ENCODE peak calls at places on chromosome 10, in six cellular contexts. B is K562, N is HepG2, E is A549, T is endothelial cell of umbilical vein, L is GM12878. V is an unnamed sample.

GRCh38 chr10:125148021-125148439 is 12.3 kb downstream of the CTBP2 start:
- DNase-seq in B (no peak), N (no peak), E (no peak), T (no peak), L (no peak), V (peak; percentile 89)

GRCh38 chr10:79052311-79053080 is 16.3 kb upstream of the ZMIZ1 start:
- DNase-seq in B (peak; percentile 66), N (peak; percentile 52), E (peak; percentile 36), T (peak; percentile 34), L (no peak), V (no peak)

GRCh38 chr10:114772496-114773196 is 48.9 kb upstream of the FHIP2A start:
- DNase-seq in B (no peak), N (no peak), E (no peak), T (no peak), L (no peak), V (no peak)

GRCh38 chr10:30803901-30804322 is 174.4 kb upstream of the LYZL2 start:
- DNase-seq in B (no peak), N (no peak), E (no peak), T (no peak), L (no peak), V (no peak)

GRCh38 chr10:34339816-34340553 is 475.1 kb downstream of the PARD3 start:
- DNase-seq in B (no peak), N (no peak), E (no peak), T (no peak), L (no peak), V (no peak)

GRCh38 chr10:4676566-4676965 is 149.4 kb upstream of the AKR1E2 start:
- DNase-seq in B (no peak), N (no peak), E (no peak), T (no peak), L (no peak), V (no peak)

GRCh38 chr10:131172433-131172832 is 139.1 kb downstream of the TCERG1L start:
- DNase-seq in B (no peak), N (no peak), E (no peak), T (no peak), L (no peak), V (no peak)

GRCh38 chr10:122342293-122343134 is 32.0 kb upstream of the PLEKHA1 start:
- DNase-seq in B (peak; percentile 44), N (peak; percentile 54), E (peak; percentile 44), T (peak; percentile 71), L (no peak), V (peak; percentile 45)

GRCh38 chr10:122407375-122408125 is 33.0 kb downstream of the PLEKHA1 start:
- DNase-seq in B (no peak), N (no peak), E (no peak), T (peak; percentile 23), L (no peak), V (no peak)

GRCh38 chr10:26448706-26449435 is 10.7 kb downstream of the APBB1IP start:
- DNase-seq in B (no peak), N (no peak), E (no peak), T (no peak), L (peak; percentile 84), V (no peak)

GRCh38 chr10:115902596-115902995 is 370.4 kb downstream of the GFRA1 start:
- DNase-seq in B (no peak), N (no peak), E (no peak), T (no peak), L (no peak), V (no peak)

GRCh38 chr10:110901954-110902819 is 16.8 kb downstream of the BBIP1 start:
- DNase-seq in B (peak; percentile 8), N (no peak), E (peak; percentile 47), T (no peak), L (no peak), V (peak; percentile 38)

GRCh38 chr10:122132331-122132755 is 138.8 kb upstream of the BTBD16 start:
- DNase-seq in B (no peak), N (no peak), E (no peak), T (no peak), L (no peak), V (no peak)

GRCh38 chr10:106816318-106817085 is 348.0 kb downstream of the SORCS1 start:
- DNase-seq in B (no peak), N (no peak), E (no peak), T (no peak), L (no peak), V (no peak)

GRCh38 chr10:47223236-47223635 is 76.8 kb upstream of the GDF10 start:
- DNase-seq in B (no peak), N (no peak), E (no peak), T (no peak), L (no peak), V (no peak)

GRCh38 chr10:96991313-96991841 is 159.3 kb downstream of the LCOR start:
- DNase-seq in B (no peak), N (no peak), E (no peak), T (no peak), L (no peak), V (no peak)

GRCh38 chr10:60573342-60573741 is 183.7 kb upstream of the ANK3 start:
- DNase-seq in B (no peak), N (no peak), E (no peak), T (no peak), L (no peak), V (no peak)

GRCh38 chr10:75396861-75397570 is 4.5 kb downstream of the ZNF503 start:
- DNase-seq in B (no peak), N (no peak), E (no peak), T (peak; percentile 13), L (no peak), V (no peak)

GRCh38 chr10:113562108-113562507 is 9.3 kb downstream of the HABP2 start:
- DNase-seq in B (no peak), N (no peak), E (no peak), T (no peak), L (no peak), V (no peak)

GRCh38 chr10:58565256-58565655 is 52.6 kb downstream of the BICC1 start:
- DNase-seq in B (no peak), N (no peak), E (no peak), T (no peak), L (no peak), V (no peak)
- TF ChIP-seq MYC in B (no peak), N (no peak), E (no peak), T (no peak), L (no peak), V (no peak)

DNA sequence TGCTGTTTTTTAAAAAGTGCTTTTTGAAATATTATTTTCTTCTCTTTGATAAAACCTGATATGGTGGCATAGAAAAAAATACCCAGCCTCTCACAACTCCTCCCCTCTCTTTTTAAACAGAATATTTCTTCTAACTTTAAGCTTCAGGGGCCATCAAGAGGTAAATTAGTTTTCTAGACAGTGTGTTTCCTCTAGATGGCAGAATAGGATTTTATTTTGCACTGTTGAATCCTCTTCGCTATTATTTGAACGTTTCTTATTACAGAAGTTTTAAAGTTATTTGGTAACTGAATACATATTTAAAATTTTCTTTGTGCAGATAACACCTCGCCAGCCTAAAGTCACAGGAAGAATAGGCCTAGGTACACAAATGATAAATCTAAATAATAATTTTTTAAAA is 30.3 kb downstream of the ARL5B start:
- DNase-seq in B (no peak), N (peak; percentile 24), E (peak; percentile 33), T (no peak), L (no peak), V (peak; percentile 14)
- TF ChIP-seq CTCF in B (peak; percentile 55), N (peak; percentile 55), E (peak; percentile 65), T (no peak), L (no peak), V (peak; percentile 4)

DNA sequence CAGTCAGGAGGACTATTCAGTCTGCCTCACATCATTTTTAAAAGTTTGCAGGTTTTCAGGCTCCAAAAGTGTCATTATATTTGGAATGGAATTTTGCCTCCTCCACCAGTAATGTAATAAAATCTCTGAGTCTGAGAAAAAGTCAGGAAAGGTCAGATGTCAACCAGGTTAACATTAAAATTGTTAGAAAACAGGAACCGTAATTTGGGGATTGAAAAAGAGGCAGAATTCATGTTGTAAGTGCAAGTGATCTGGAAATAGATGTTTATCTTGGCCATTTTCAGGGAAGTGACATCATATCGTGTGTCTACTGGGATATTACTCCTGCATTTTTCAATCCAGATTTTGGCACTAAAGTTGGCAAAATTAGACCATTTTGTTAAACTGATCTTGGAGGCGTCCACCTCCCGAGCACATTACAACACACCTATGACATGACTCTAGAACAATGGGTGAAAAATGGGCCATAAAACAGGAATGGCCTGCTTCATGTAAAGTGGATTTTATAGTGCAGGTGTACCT is 428.5 kb upstream of the MGMT start:
- DNase-seq in B (no peak), N (no peak), E (no peak), T (peak; percentile 52), L (no peak), V (no peak)
- TF ChIP-seq MYC in B (no peak), N (no peak), E (no peak), T (no peak), L (no peak), V (no peak)

DNA sequence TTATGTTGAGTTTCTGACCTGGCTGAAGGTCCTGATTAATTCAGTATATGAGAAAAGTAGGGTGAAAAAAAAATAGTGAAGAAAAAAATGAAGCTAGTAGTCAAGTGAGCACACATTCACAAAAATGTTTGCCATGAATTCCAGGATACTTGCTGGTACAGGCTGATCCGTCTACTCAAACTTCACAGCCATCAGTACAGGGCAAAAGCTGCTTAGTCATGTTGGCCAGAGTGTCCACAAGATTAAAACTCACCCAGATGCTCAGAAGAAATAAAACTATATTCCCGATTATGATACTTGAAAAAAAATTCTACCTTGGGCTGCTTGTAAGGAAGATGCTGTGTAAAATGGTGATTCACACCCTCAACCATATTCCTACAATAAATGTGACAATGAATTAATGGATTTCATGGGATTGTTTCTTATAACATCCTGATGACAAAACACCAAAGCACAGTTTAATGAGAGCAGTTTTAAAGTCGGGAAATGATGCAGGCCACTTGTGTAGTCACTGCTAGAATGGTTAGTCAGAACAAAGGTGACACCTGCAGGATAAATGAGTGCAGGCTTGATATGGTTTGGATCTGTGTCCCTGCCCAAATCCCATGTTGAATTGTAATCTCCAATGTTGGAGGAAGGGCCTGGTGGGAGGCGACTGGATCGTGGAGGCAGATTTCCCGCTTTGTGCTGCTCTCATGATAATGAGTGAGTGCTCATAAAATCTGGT is 49.2 kb upstream of the ANKRD1 start:
- DNase-seq in B (no peak), N (peak; percentile 19), E (peak; percentile 20), T (no peak), L (no peak), V (no peak)
- TF ChIP-seq CTCF in B (no peak), N (peak; percentile 40), E (no peak), T (no peak), L (no peak), V (no peak)

DNA sequence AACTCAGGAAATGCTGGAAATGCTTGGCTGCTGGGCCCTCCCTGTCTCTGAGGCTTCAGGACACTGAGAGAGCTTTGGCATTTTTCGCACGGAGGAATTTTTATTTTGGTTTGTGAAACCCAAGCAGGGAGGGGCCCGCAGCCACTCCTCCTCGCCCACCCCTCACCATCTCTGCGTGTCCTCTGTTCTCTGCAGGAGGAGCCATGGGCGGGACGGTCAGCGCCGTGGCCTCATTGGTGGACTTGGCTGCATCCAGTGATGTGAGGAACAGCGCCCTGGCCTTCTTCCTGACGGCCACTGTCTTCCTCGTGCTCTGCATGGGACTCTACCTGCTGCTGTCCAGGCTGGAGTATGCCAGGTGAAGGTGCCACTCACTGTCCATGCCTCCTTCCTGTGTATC is 36.8 kb downstream of the SLC29A3 start:
- DNase-seq in B (no peak), N (no peak), E (no peak), T (no peak), L (no peak), V (no peak)
- TF ChIP-seq MYC in B (no peak), N (no peak), E (no peak), T (no peak), L (no peak), V (no peak)